ENCODE peak calls at places on chromosomes 7 and 10, in ten cellular contexts. X, S, M, D, P, N, Y, H, W and L are unnamed samples.

GRCh38 chr7:10934292-10934691 is 39.4 kb upstream of the PHF14 start:
- DNase-seq in X (no peak), S (peak; percentile 43), M (no peak), D (no peak), P (no peak), N (peak; percentile 29), Y (no peak), H (no peak), W (no peak), L (no peak)

GRCh38 chr10:110216942-110217341 is 9.5 kb downstream of the MXI1 start:
- DNase-seq in X (no peak), S (no peak), M (no peak), D (no peak), P (no peak), N (no peak), Y (no peak), H (no peak), W (no peak), L (no peak)

GRCh38 chr7:40758590-40758989 is 623.8 kb downstream of the SUGCT start:
- DNase-seq in X (no peak), S (no peak), M (no peak), D (no peak), P (no peak), N (no peak), Y (no peak), H (no peak), W (no peak), L (no peak)

GRCh38 chr10:15764867-15765454 is 45.2 kb upstream of the ITGA8 start:
- DNase-seq in X (no peak), S (no peak), M (no peak), D (no peak), P (no peak), N (no peak), Y (no peak), H (no peak), W (no peak), L (peak; percentile 16)

GRCh38 chr10:131739201-131739600 is 161.6 kb upstream of the PPP2R2D start:
- DNase-seq in X (no peak), S (no peak), M (no peak), D (no peak), P (no peak), N (no peak), Y (no peak), H (no peak), W (no peak), L (no peak)

GRCh38 chr7:157704365-157704764 is 367.6 kb downstream of the DNAJB6 start:
- DNase-seq in X (no peak), S (no peak), M (no peak), D (no peak), P (no peak), N (no peak), Y (no peak), H (no peak), W (no peak), L (no peak)

GRCh38 chr7:3333861-3334260 is 32.8 kb downstream of the SDK1 start:
- DNase-seq in X (no peak), S (no peak), M (no peak), D (no peak), P (no peak), N (no peak), Y (no peak), H (no peak), W (no peak), L (no peak)

GRCh38 chr7:92042056-92042737 is 92.1 kb downstream of the CYP51A1 start:
- DNase-seq in X (no peak), S (no peak), M (no peak), D (no peak), P (no peak), N (no peak), Y (no peak), H (no peak), W (no peak), L (no peak)

GRCh38 chr10:99888623-99889022 is 106.2 kb downstream of the ABCC2 start:
- DNase-seq in X (no peak), S (peak; percentile 57), M (no peak), D (no peak), P (no peak), N (no peak), Y (no peak), H (no peak), W (no peak), L (no peak)

GRCh38 chr7:139702811-139703467 is 74.9 kb downstream of the HIPK2 start:
- DNase-seq in X (no peak), S (no peak), M (no peak), D (no peak), P (no peak), N (no peak), Y (no peak), H (no peak), W (no peak), L (no peak)